ENCODE peak calls at places on chromosomes 11 and 22, in seven cellular contexts. O is hippocampal formation; F is activated naive CD8-positive, alpha-beta T cell treated with anti-CD3 and anti-CD28 coated beads, Interleukin-2, amount 50 U/mL, for 24 hours; J is natural killer cell treated with Interleukin-12 subunit alpha and Interleukin-12 subunit beta and Interleukin-15 and Interleukin-18, amount 100 ng/mL, for 72 hours; A is activated CD4-positive, CD25-positive, alpha-beta regulatory T cell; C is coronary artery; Z is stimulated activated CD4-positive, alpha-beta T cell treated with anti-CD3 and anti-CD28 coated beads, Interleukin-12 subunit alpha, Interleukin-12 subunit beta, amount 100 ng/mL, for 4 hours. S is an unnamed sample.

GRCh38 chr22:43905681-43906080 is 13.9 kb upstream of the PNPLA5 start:
- DNase-seq in J (no peak), C (no peak), Z (no peak), O (no peak), A (no peak), F (no peak), S (no peak)

GRCh38 chr22:39545310-39546063 is 12.9 kb upstream of the RPS19BP1 start:
- DNase-seq in F (peak), O (no peak), Z (peak), C (no peak), J (peak), A (peak), S (peak)

GRCh38 chr11:113532697-113533424 is 57.7 kb upstream of the DRD2 start:
- DNase-seq in C (no peak), F (peak), O (peak), A (peak), Z (peak), J (peak), S (peak)

GRCh38 chr11:57474017-57474750 is 13.9 kb downstream of the RTN4RL2 start:
- DNase-seq in O (no peak), A (no peak), J (no peak), C (no peak), Z (peak), F (peak), S (no peak)

GRCh38 chr11:120028181-120028935 is 109.6 kb downstream of the TRIM29 start:
- DNase-seq in J (no peak), F (no peak), O (no peak), Z (no peak), A (no peak), C (peak), S (no peak)

GRCh38 chr11:134944131-134944530 is 532.1 kb upstream of the B3GAT1 start:
- DNase-seq in Z (no peak), J (no peak), O (no peak), F (no peak), A (no peak), C (no peak), S (no peak)

GRCh38 chr11:117572129-117572528 is 224.9 kb downstream of the DSCAML1 start:
- DNase-seq in O (no peak), A (no peak), J (no peak), C (no peak), Z (no peak), F (no peak), S (no peak)

GRCh38 chr11:134476435-134477021 is 64.5 kb upstream of the B3GAT1 start:
- DNase-seq in J (no peak), A (no peak), Z (no peak), C (no peak), F (no peak), O (no peak), S (no peak)

GRCh38 chr11:45798793-45799441 is 6.0 kb upstream of the SLC35C1 start:
- DNase-seq in C (no peak), A (no peak), J (no peak), O (no peak), Z (no peak), F (no peak), S (no peak)

GRCh38 chr11:72901374-72901773 is 87.2 kb downstream of the ATG16L2 start:
- DNase-seq in F (no peak), A (no peak), Z (no peak), C (no peak), J (no peak), O (no peak), S (no peak)

GRCh38 chr11:103279821-103280220 is 170.6 kb downstream of the DYNC2H1 start:
- DNase-seq in Z (no peak), A (no peak), O (no peak), C (no peak), J (no peak), F (no peak), S (no peak)

GRCh38 chr22:42928969-42929837 is 72.1 kb upstream of the ARFGAP3 start:
- DNase-seq in F (no peak), O (no peak), Z (no peak), J (no peak), A (no peak), C (no peak), S (no peak)

GRCh38 chr11:112762686-112763048 is 198.6 kb upstream of the NCAM1 start:
- DNase-seq in J (no peak), O (peak), Z (no peak), A (no peak), C (no peak), F (no peak), S (no peak)

GRCh38 chr11:114086394-114086793 is 26.9 kb downstream of the ZBTB16 start:
- DNase-seq in Z (no peak), J (no peak), O (no peak), A (no peak), C (no peak), F (no peak), S (no peak)

GRCh38 chr22:39409630-39410029 is 10.1 kb downstream of the TAB1 start:
- DNase-seq in O (no peak), Z (no peak), C (no peak), F (no peak), A (no peak), J (no peak), S (no peak)

GRCh38 chr22:19962246-19962908 is 20.8 kb upstream of the TXNRD2 start:
- DNase-seq in O (peak), F (peak), A (peak), J (no peak), Z (peak), C (no peak), S (peak)

GRCh38 chr22:22681221-22681739 is 36.9 kb downstream of the GGTLC2 start:
- DNase-seq in C (no peak), J (no peak), O (no peak), A (no peak), Z (no peak), F (no peak), S (no peak)

GRCh38 chr11:27699242-27699925 is 871 bp downstream of the BDNF start:
- DNase-seq in Z (no peak), F (no peak), O (no peak), J (no peak), A (no peak), C (no peak), S (no peak)

GRCh38 chr11:126165366-126166156 is 45.9 kb downstream of the RPUSD4 start:
- DNase-seq in J (no peak), F (no peak), O (no peak), C (no peak), A (no peak), Z (no peak), S (no peak)